ENCODE peak calls at places on chromosomes 3 and 15, in six cellular contexts. N, F, Q, E, X and S are unnamed samples. For H3K9me3 and H3K27me3, the result is how much of the 10 kb centered on the place peaks cover.

GRCh38 chr3:49476563-49476962 is 6.5 kb downstream of the DAG1 start:
- DNase-seq in N (no peak), F (no peak), Q (no peak), E (no peak), X (no peak), S (no peak)

GRCh38 chr3:37990527-37990926 is at the start of gene VILL:
- DNase-seq in N (no peak), F (peak), Q (no peak), E (no peak), X (no peak), S (no peak)

GRCh38 chr15:84741151-84741550 is 7.2 kb upstream of the ZNF592 start:
- DNase-seq in N (no peak), F (no peak), Q (no peak), E (no peak), X (no peak), S (no peak)

GRCh38 chr15:86854186-86854585 is 774.5 kb downstream of the AGBL1 start:
- DNase-seq in N (no peak), F (no peak), Q (no peak), E (no peak), X (no peak), S (peak)

GRCh38 chr15:66841953-66842681 is 140.1 kb downstream of the SMAD6 start:
- DNase-seq in N (peak), F (peak), Q (peak), E (peak), X (peak), S (peak)

GRCh38 chr15:67433495-67434099 is 87.3 kb upstream of the C15orf61 start:
- DNase-seq in N (peak), F (peak), Q (peak), E (peak), X (peak), S (peak)

GRCh38 chr3:138673641-138674040 is 65.1 kb downstream of the FAIM start:
- DNase-seq in N (no peak), F (no peak), Q (peak), E (no peak), X (peak), S (no peak)

GRCh38 chr3:51802091-51802720 is 23.2 kb upstream of the IQCF6 start:
- DNase-seq in N (no peak), F (no peak), Q (peak), E (no peak), X (no peak), S (no peak)

GRCh38 chr3:188978772-188979171 is 193.0 kb upstream of the TPRG1 start:
- DNase-seq in N (peak), F (no peak), Q (no peak), E (no peak), X (peak), S (no peak)

GRCh38 chr3:157290761-157291160 is 130.8 kb upstream of the CCNL1 start:
- DNase-seq in N (peak), F (no peak), Q (no peak), E (no peak), X (peak), S (no peak)

GRCh38 chr3:38711321-38711720 is 61.8 kb upstream of the SCN5A start:
- DNase-seq in N (no peak), F (no peak), Q (no peak), E (no peak), X (no peak), S (no peak)

GRCh38 chr3:12454808-12455121 is 29.5 kb upstream of the TSEN2 start:
- DNase-seq in N (no peak), F (no peak), Q (no peak), E (no peak), X (no peak), S (no peak)

GRCh38 chr3:12454076-12454807 is 30.0 kb upstream of the TSEN2 start:
- DNase-seq in N (no peak), F (no peak), Q (no peak), E (no peak), X (no peak), S (peak)

GRCh38 chr3:12451481-12451880 is 32.8 kb upstream of the TSEN2 start:
- DNase-seq in N (no peak), F (no peak), Q (no peak), E (no peak), X (no peak), S (no peak)

GRCh38 chr3:12451960-12452359 is 32.3 kb upstream of the TSEN2 start:
- DNase-seq in N (no peak), F (no peak), Q (no peak), E (no peak), X (no peak), S (no peak)

GRCh38 chr3:12452361-12453330 is 31.6 kb upstream of the TSEN2 start:
- DNase-seq in N (no peak), F (no peak), Q (no peak), E (no peak), X (no peak), S (no peak)
- TF ChIP-seq CTCF in N (no peak), F (no peak), Q (no peak), E (no peak), X (no peak), S (no peak)

GRCh38 chr3:112815981-112816380 is 30.7 kb downstream of the CD200R1L start:
- DNase-seq in N (peak), F (no peak), Q (no peak), E (no peak), X (peak), S (no peak)

GRCh38 chr3:112813016-112813415 is 33.6 kb downstream of the CD200R1L start:
- DNase-seq in N (no peak), F (no peak), Q (no peak), E (no peak), X (no peak), S (no peak)

GRCh38 chr3:112813723-112814171 is 32.9 kb downstream of the CD200R1L start:
- DNase-seq in N (no peak), F (no peak), Q (no peak), E (no peak), X (peak), S (no peak)

GRCh38 chr3:112811917-112812660 is 34.6 kb downstream of the CD200R1L start:
- DNase-seq in N (no peak), F (no peak), Q (peak), E (no peak), X (no peak), S (no peak)

GRCh38 chr3:112814256-112814655 is 32.4 kb downstream of the CD200R1L start:
- DNase-seq in N (peak), F (no peak), Q (peak), E (no peak), X (peak), S (no peak)
- H3K9me3 ChIP-seq in N (under half), F (under half), Q (under half), E (under half), X (under half), S (under half)

DNA sequence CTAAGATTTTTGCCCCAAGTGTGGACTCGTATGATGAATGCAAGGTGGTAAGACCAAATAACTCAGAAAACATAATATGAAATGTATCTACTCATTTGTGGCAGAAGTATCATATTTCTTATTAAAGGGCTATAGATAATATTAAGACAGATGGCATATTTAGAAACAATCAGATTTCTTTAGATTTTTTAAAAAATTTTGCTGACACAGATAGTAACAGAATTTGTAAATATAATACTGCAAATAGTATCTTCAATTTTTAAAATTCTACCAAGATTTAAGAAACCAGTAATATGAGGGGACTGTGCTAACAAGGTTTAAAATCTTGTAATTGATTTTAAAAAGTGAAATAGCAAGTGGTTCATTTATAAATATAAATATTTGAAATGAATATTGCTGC is 1064.1 kb downstream of the DIPK2A start:
- DNase-seq in N (no peak), F (no peak), Q (no peak), E (no peak), X (no peak), S (no peak)
- H3K27me3 ChIP-seq in N (under half), F (under half), Q (under half), E (under half), X (under half), S (under half)

DNA sequence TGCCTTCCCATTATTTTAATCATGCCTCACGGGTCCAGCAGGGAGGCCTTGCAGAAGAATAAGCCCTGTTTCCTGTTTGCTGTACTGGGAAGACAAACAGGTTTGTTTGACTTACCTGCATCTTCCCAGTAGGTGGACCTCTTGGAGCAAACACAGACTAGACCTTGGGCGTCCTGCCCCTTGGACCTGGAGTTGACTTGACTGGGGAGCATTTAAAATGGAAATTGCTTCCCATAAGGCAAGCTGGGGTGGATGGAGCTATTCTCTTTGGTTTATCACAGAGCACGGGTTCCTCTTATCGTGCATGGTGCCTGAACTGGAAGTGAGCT is 151.4 kb downstream of the RPLP1 start:
- DNase-seq in N (no peak), F (peak), Q (no peak), E (peak), X (no peak), S (peak)
- TF ChIP-seq CTCF in N (no peak), F (peak), Q (no peak), E (no peak), X (no peak), S (peak)

GRCh38 chr3:110946810-110947209 is 124.8 kb upstream of the NECTIN3 start:
- DNase-seq in N (no peak), F (no peak), Q (no peak), E (no peak), X (no peak), S (no peak)
- H3K9me3 ChIP-seq in N (under half), F (under half), Q (under half), E (under half), X (under half), S (under half)

GRCh38 chr15:89412906-89413411 is 78.3 kb upstream of the POLG start:
- DNase-seq in N (no peak), F (no peak), Q (no peak), E (no peak), X (no peak), S (peak)
- H3K27me3 ChIP-seq in N (half or more), F (under half), Q (half or more), E (under half), X (half or more), S (under half)

DNA sequence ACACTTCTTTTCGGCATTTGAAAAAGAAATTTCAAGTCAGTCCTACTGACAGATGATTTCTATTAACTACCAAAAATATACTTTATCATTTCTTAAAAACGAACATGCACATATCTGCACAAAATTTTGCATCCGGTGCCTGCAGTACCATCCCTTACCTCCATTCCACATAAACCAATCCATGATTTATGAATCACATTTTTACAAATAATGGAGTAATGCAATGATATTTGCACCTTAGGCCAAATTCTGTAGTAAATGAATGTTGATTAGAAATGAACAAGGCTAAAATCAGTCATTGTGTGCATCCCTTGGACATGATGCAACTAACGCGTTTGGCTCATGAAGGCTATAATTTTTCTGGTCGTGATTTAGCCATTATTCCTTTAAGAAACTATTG is 46.5 kb downstream of the ROBO2 start:
- DNase-seq in N (no peak), F (no peak), Q (no peak), E (no peak), X (no peak), S (no peak)
- TF ChIP-seq CTCF in N (peak), F (no peak), Q (no peak), E (no peak), X (no peak), S (no peak)

GRCh38 chr15:95416576-95416975 is 913.9 kb upstream of the NR2F2 start:
- DNase-seq in N (no peak), F (no peak), Q (peak), E (no peak), X (no peak), S (no peak)

GRCh38 chr15:95422255-95422654 is 908.2 kb upstream of the NR2F2 start:
- DNase-seq in N (no peak), F (no peak), Q (no peak), E (no peak), X (no peak), S (no peak)

GRCh38 chr15:95417761-95418160 is 912.7 kb upstream of the NR2F2 start:
- DNase-seq in N (no peak), F (no peak), Q (no peak), E (no peak), X (no peak), S (no peak)
- H3K9me3 ChIP-seq in N (under half), F (under half), Q (under half), E (under half), X (under half), S (under half)

GRCh38 chr3:50495609-50496423 is 7.6 kb downstream of the CACNA2D2 start:
- DNase-seq in N (no peak), F (no peak), Q (no peak), E (no peak), X (no peak), S (no peak)
- H3K27me3 ChIP-seq in N (under half), F (under half), Q (under half), E (under half), X (under half), S (under half)